ENCODE peak calls at places on chromosomes 13 and 19, in ten cellular contexts. M is head of caudate nucleus; Y is T-helper 1 cell; O is A172; N is heart left ventricle; K is naive thymus-derived CD8-positive, alpha-beta T cell; E is posterior cingulate gyrus; P is stimulated activated CD4-positive, alpha-beta T cell treated with anti-CD3 and anti-CD28 coated beads, Interleukin-12 subunit alpha, Interleukin-12 subunit beta, amount 100 ng/mL, for 24 hours; S is GM04504; G is NAMALWA. R is an unnamed sample.
A peak's percentile ranks its signal among the peaks of the same experiment; 100 is the strongest.

GRCh38 chr13:103469771-103470170 is 403.6 kb upstream of the SLC10A2 start:
- DNase-seq in N (no peak), O (no peak), Y (no peak), E (no peak), P (no peak), M (no peak), G (no peak), K (no peak), S (no peak), R (no peak)

GRCh38 chr13:59413121-59413520 is 750.6 kb downstream of the DIAPH3 start:
- DNase-seq in P (no peak), S (no peak), N (no peak), M (no peak), G (no peak), O (no peak), K (no peak), Y (no peak), E (no peak), R (no peak)

GRCh38 chr19:872266-872951 is 12.9 kb downstream of the CFD start:
- DNase-seq in Y (peak; percentile 72), K (peak; percentile 72), M (no peak), P (no peak), N (peak; percentile 77), O (peak; percentile 94), S (peak; percentile 62), E (no peak), G (peak; percentile 95), R (no peak)

GRCh38 chr13:25860862-25861261 is 191.0 kb downstream of the SHISA2 start:
- DNase-seq in M (no peak), E (no peak), G (no peak), O (peak; percentile 55), P (no peak), S (no peak), N (no peak), K (no peak), Y (no peak), R (no peak)

GRCh38 chr19:43524922-43525835 is 1.8 kb downstream of the ETHE1 start:
- DNase-seq in Y (no peak), E (peak; percentile 90), P (no peak), N (peak; percentile 71), G (no peak), S (no peak), M (peak; percentile 34), K (peak; percentile 2), O (no peak), R (no peak)

GRCh38 chr13:20136781-20137703 is 23.8 kb downstream of the GJA3 start:
- DNase-seq in N (no peak), Y (no peak), P (no peak), O (no peak), K (no peak), M (peak; percentile 51), E (no peak), S (no peak), G (no peak), R (no peak)

GRCh38 chr13:112618501-112618900 is 30.5 kb upstream of the TUBGCP3 start:
- DNase-seq in P (no peak), O (no peak), M (no peak), N (no peak), E (no peak), K (no peak), Y (no peak), S (no peak), G (no peak), R (no peak)

GRCh38 chr13:63625869-63626268 is 2210.2 kb upstream of the PCDH20 start:
- DNase-seq in N (no peak), K (no peak), S (no peak), M (no peak), Y (no peak), G (peak; percentile 13), P (no peak), O (peak; percentile 55), E (no peak), R (no peak)

GRCh38 chr13:113560645-113561416 is 23.7 kb upstream of the TFDP1 start:
- DNase-seq in G (no peak), E (no peak), O (no peak), K (no peak), P (no peak), M (no peak), Y (no peak), S (no peak), N (no peak), R (no peak)

GRCh38 chr19:33171916-33172359 is 22.2 kb upstream of the LRP3 start:
- DNase-seq in O (peak; percentile 39), M (no peak), P (no peak), E (no peak), G (no peak), K (no peak), N (no peak), S (no peak), Y (no peak), R (no peak)

GRCh38 chr13:38366954-38367645 is 17.4 kb downstream of the UFM1 start:
- DNase-seq in S (no peak), M (no peak), K (no peak), G (no peak), N (no peak), O (peak; percentile 16), E (no peak), Y (no peak), P (no peak), R (no peak)

GRCh38 chr13:91058066-91058465 is 289.4 kb upstream of the MIR17HG start:
- DNase-seq in N (no peak), P (no peak), Y (no peak), G (peak; percentile 24), S (no peak), E (no peak), O (peak; percentile 28), M (no peak), K (no peak), R (no peak)

GRCh38 chr19:45368737-45369340 is 1.5 kb downstream of the ERCC2 start:
- DNase-seq in G (no peak), K (no peak), O (no peak), S (no peak), P (no peak), E (peak; percentile 68), Y (no peak), M (no peak), N (no peak), R (no peak)

GRCh38 chr13:39037880-39038568 is at the start of the genes NHLRC3 and PROSER1:
- DNase-seq in O (peak; percentile 83), Y (peak; percentile 63), N (peak; percentile 91), E (peak; percentile 99), S (peak; percentile 91), G (peak; percentile 86), K (peak; percentile 88), M (peak; percentile 94), P (peak; percentile 63), R (peak; percentile 88)

GRCh38 chr19:39506944-39507714 is 7.8 kb upstream of the SELENOV start:
- DNase-seq in P (peak; percentile 30), E (peak; percentile 91), K (peak; percentile 44), Y (no peak), S (peak; percentile 16), M (peak; percentile 26), O (no peak), N (no peak), G (no peak), R (no peak)

GRCh38 chr13:95931300-95932025 is 121.7 kb downstream of the UGGT2 start:
- DNase-seq in P (no peak), N (peak; percentile 51), S (no peak), K (no peak), E (peak; percentile 74), Y (no peak), M (no peak), O (no peak), G (no peak), R (no peak)

GRCh38 chr19:49613374-49613773 is 22.4 kb downstream of the PRR12 start:
- DNase-seq in K (no peak), N (no peak), M (no peak), S (no peak), Y (no peak), P (no peak), G (no peak), O (peak; percentile 85), E (no peak), R (no peak)

GRCh38 chr19:39778763-39779162 is at the start of gene LEUTX:
- DNase-seq in S (no peak), P (no peak), K (no peak), M (no peak), Y (no peak), N (no peak), E (no peak), O (no peak), G (no peak), R (no peak)

GRCh38 chr13:40116008-40116407 is 460.5 kb downstream of the COG6 start:
- DNase-seq in Y (no peak), S (peak; percentile 24), K (no peak), O (peak; percentile 79), P (no peak), N (no peak), E (no peak), M (no peak), G (no peak), R (no peak)

GRCh38 chr13:31227870-31228269 is 28.1 kb downstream of the B3GLCT start:
- DNase-seq in S (no peak), P (no peak), N (no peak), K (no peak), G (no peak), M (no peak), E (no peak), O (no peak), Y (no peak), R (no peak)

GRCh38 chr19:42282036-42282762 is 13.1 kb downstream of the CIC start:
- DNase-seq in M (peak; percentile 21), Y (no peak), K (no peak), S (no peak), P (no peak), N (no peak), E (no peak), G (peak; percentile 43), O (peak; percentile 33), R (peak; percentile 36)

GRCh38 chr19:8210660-8211101 is 1.5 kb downstream of the CERS4 start:
- DNase-seq in Y (no peak), N (no peak), P (no peak), M (no peak), K (no peak), E (no peak), O (no peak), G (peak; percentile 63), S (no peak), R (no peak)

GRCh38 chr13:30319703-30320102 is 12.4 kb upstream of the KATNAL1 start:
- DNase-seq in E (peak; percentile 88), O (no peak), Y (no peak), S (no peak), M (peak; percentile 45), K (no peak), G (no peak), N (no peak), P (no peak), R (no peak)

GRCh38 chr19:47002853-47003610 is 16.6 kb upstream of the NPAS1 start:
- DNase-seq in M (no peak), P (no peak), G (no peak), N (no peak), E (no peak), O (no peak), Y (no peak), K (no peak), S (no peak), R (no peak)

GRCh38 chr19:6275170-6275744 is 4.5 kb downstream of the MLLT1 start:
- DNase-seq in N (no peak), M (no peak), O (no peak), Y (no peak), K (no peak), G (no peak), E (peak; percentile 73), P (no peak), S (no peak), R (no peak)

GRCh38 chr13:71785361-71785760 is 81.6 kb downstream of the DACH1 start:
- DNase-seq in S (no peak), P (no peak), K (no peak), Y (no peak), M (no peak), E (no peak), N (no peak), O (no peak), G (no peak), R (no peak)

GRCh38 chr13:37168151-37168550 is 62.7 kb upstream of the CSNK1A1L start:
- DNase-seq in E (no peak), N (no peak), Y (no peak), O (no peak), G (no peak), S (no peak), M (no peak), K (no peak), P (no peak), R (no peak)

GRCh38 chr13:97324115-97324514 is 102.0 kb downstream of the MBNL2 start:
- DNase-seq in E (no peak), K (no peak), Y (no peak), G (no peak), O (no peak), S (no peak), P (no peak), M (no peak), N (no peak), R (no peak)